ENCODE peak calls at places on chromosomes 5 and 9, in eight cellular contexts. F is Kasumi-1; U is stimulated activated CD8-positive, alpha-beta memory T cell treated with anti-CD3 and anti-CD28 coated beads, Interleukin-2, amount 100 ng/mL, for 1 hour; O is PC-9; T is left cardiac atrium; I is NCI-H1436; N is NCI-H2171 treated with DMSO at 0.1 percent for 48 hours; G is SK-N-SH. L is an unnamed sample.

GRCh38 chr5:40962207-40962955 is 53.1 kb downstream of the C7 start:
- DNase-seq in I (no peak), N (no peak), G (no peak), O (no peak), F (no peak), U (no peak), T (no peak), L (no peak)

GRCh38 chr5:75823811-75824210 is 106.6 kb upstream of the POC5 start:
- DNase-seq in U (no peak), N (no peak), I (no peak), T (no peak), O (no peak), F (no peak), G (no peak), L (no peak)

GRCh38 chr5:136631176-136631575 is 265.8 kb upstream of the TRPC7 start:
- DNase-seq in G (no peak), N (no peak), F (no peak), O (no peak), T (no peak), I (no peak), U (no peak), L (no peak)

GRCh38 chr5:95910521-95910920 is 51.1 kb downstream of the ELL2 start:
- DNase-seq in O (no peak), N (no peak), F (no peak), G (no peak), I (no peak), T (no peak), U (no peak), L (no peak)

GRCh38 chr5:96492654-96493053 is 59.6 kb upstream of the PCSK1 start:
- DNase-seq in O (no peak), N (no peak), U (no peak), F (no peak), T (no peak), G (peak; percentile 9), I (no peak), L (no peak)

GRCh38 chr5:52743970-52744369 is 43.7 kb upstream of the ITGA1 start:
- DNase-seq in I (no peak), T (no peak), G (no peak), N (no peak), U (no peak), O (no peak), F (peak; percentile 33), L (no peak)

GRCh38 chr5:153959134-153959957 is 79.4 kb downstream of the FAM114A2 start:
- DNase-seq in G (no peak), O (no peak), N (no peak), U (no peak), T (no peak), I (no peak), F (no peak), L (no peak)

GRCh38 chr5:120735076-120735475 is 271.0 kb downstream of the PRR16 start:
- DNase-seq in N (no peak), U (no peak), G (no peak), F (no peak), T (no peak), O (no peak), I (no peak), L (no peak)

GRCh38 chr9:21443849-21444625 is 3.8 kb downstream of the IFNA1 start:
- DNase-seq in O (no peak), T (no peak), U (no peak), N (no peak), F (peak; percentile 68), G (no peak), I (no peak), L (no peak)

GRCh38 chr5:110194191-110194590 is 504.5 kb downstream of the MAN2A1 start:
- DNase-seq in O (no peak), F (no peak), I (no peak), N (no peak), U (no peak), G (no peak), T (no peak), L (no peak)

GRCh38 chr5:10460252-10460906 is 18.7 kb downstream of the ROPN1L start:
- DNase-seq in F (peak; percentile 20), I (no peak), N (no peak), O (no peak), T (peak; percentile 86), U (no peak), G (peak; percentile 59), L (peak; percentile 51)

GRCh38 chr5:169300468-169301385 is at the start of gene SLIT3:
- DNase-seq in T (peak; percentile 86), O (no peak), G (peak; percentile 90), U (no peak), I (no peak), F (no peak), N (peak; percentile 62), L (peak; percentile 58)

GRCh38 chr5:131545856-131546255 is 89.2 kb downstream of the RAPGEF6 start:
- DNase-seq in I (no peak), T (no peak), O (no peak), N (no peak), F (no peak), G (no peak), U (no peak), L (no peak)

GRCh38 chr9:111427186-111427585 is 57.0 kb downstream of the ECPAS start:
- DNase-seq in G (no peak), O (peak; percentile 43), T (no peak), U (no peak), I (no peak), N (no peak), F (peak; percentile 48), L (no peak)

GRCh38 chr9:76023715-76024195 is 133.3 kb downstream of the PCSK5 start:
- DNase-seq in N (no peak), U (no peak), O (no peak), G (no peak), F (no peak), T (no peak), I (no peak), L (no peak)

GRCh38 chr9:96514825-96515218 is 64.9 kb downstream of the HABP4 start:
- DNase-seq in T (no peak), O (no peak), U (no peak), F (no peak), I (no peak), G (no peak), N (no peak), L (no peak)

GRCh38 chr5:153827407-153827806 is 211.3 kb downstream of the FAM114A2 start:
- DNase-seq in U (no peak), T (no peak), G (no peak), N (no peak), F (no peak), I (no peak), O (no peak), L (no peak)

GRCh38 chr5:55904152-55904551 is 53.0 kb downstream of the IL31RA start:
- DNase-seq in G (no peak), U (no peak), N (no peak), T (peak; percentile 68), F (no peak), I (no peak), O (no peak), L (no peak)

GRCh38 chr5:118592678-118593328 is 395.5 kb downstream of the DTWD2 start:
- DNase-seq in O (no peak), I (no peak), T (no peak), G (no peak), N (peak; percentile 22), F (no peak), U (no peak), L (no peak)

GRCh38 chr9:96417610-96418073 is 528 bp downstream of the ZNF367 start:
- DNase-seq in U (no peak), T (peak; percentile 36), O (no peak), G (peak; percentile 53), N (no peak), F (no peak), I (no peak), L (no peak)

GRCh38 chr5:172370648-172371248 is 83.6 kb downstream of the SH3PXD2B start:
- DNase-seq in U (no peak), N (no peak), O (no peak), F (peak; percentile 22), T (no peak), G (no peak), I (no peak), L (no peak)

GRCh38 chr9:120578614-120579013 is 1.4 kb downstream of the CDK5RAP2 start:
- DNase-seq in G (no peak), I (no peak), F (no peak), U (no peak), T (no peak), N (peak; percentile 37), O (no peak), L (no peak)

GRCh38 chr9:116494815-116495634 is 192.1 kb upstream of the TRIM32 start:
- DNase-seq in T (no peak), U (no peak), O (no peak), I (peak; percentile 9), N (peak; percentile 31), G (no peak), F (no peak), L (no peak)

GRCh38 chr9:109310486-109310901 is 10.4 kb downstream of the EPB41L4B start:
- DNase-seq in I (no peak), U (no peak), O (no peak), F (no peak), N (no peak), G (no peak), T (no peak), L (no peak)

GRCh38 chr5:72512179-72512860 is 5.1 kb upstream of the ZNF366 start:
- DNase-seq in I (no peak), N (no peak), O (no peak), T (no peak), U (no peak), G (no peak), F (no peak), L (no peak)

GRCh38 chr5:143889986-143890385 is 78.0 kb downstream of the HMHB1 start:
- DNase-seq in O (no peak), F (no peak), N (peak; percentile 60), U (no peak), G (no peak), I (peak; percentile 41), T (no peak), L (peak; percentile 34)

L was measured in DMS 273 treated with DMSO at 0.1 percent for 48 hours.